ENCODE peak calls at places on chromosome 2, in seven cellular contexts. L is PC-9, P is GM12878, N is endothelial cell of umbilical vein, U is astrocyte, G is H1, D is IMR-90. Y is an unnamed sample. For H3K4me1 and H4K20me1, the result is how much of the 10 kb centered on the place peaks cover.

GRCh38 chr2:96760986-96761832 is 507 bp downstream of the CNNM4 start:
- DNase-seq in L (no peak), P (no peak), N (peak), U (no peak), G (no peak), D (no peak), Y (peak)

GRCh38 chr2:191631754-191632153 is 46.2 kb upstream of the NABP1 start:
- DNase-seq in L (peak), P (no peak), N (no peak), U (no peak), G (no peak), D (peak), Y (peak)

GRCh38 chr2:129912871-129913694 is 66.4 kb upstream of the RAB6C start:
- DNase-seq in L (no peak), P (no peak), N (no peak), U (no peak), G (no peak), D (no peak), Y (no peak)

GRCh38 chr2:60741588-60741987 is 14.5 kb upstream of the PAPOLG start:
- DNase-seq in L (no peak), P (no peak), N (no peak), U (no peak), G (no peak), D (no peak), Y (no peak)

GRCh38 chr2:102664439-102665042 is 45.2 kb downstream of the SLC9A2 start:
- DNase-seq in L (peak), P (peak), N (no peak), U (peak), G (no peak), D (peak), Y (peak)

GRCh38 chr2:127072380-127072779 is 34.6 kb downstream of the BIN1 start:
- DNase-seq in L (no peak), P (no peak), N (no peak), U (no peak), G (no peak), D (no peak), Y (no peak)

GRCh38 chr2:160210599-160211138 is 10.6 kb upstream of the ITGB6 start:
- DNase-seq in L (no peak), P (peak), N (peak), U (no peak), G (peak), D (peak), Y (peak)

GRCh38 chr2:241269707-241270520 is 45.6 kb downstream of the HDLBP start:
- DNase-seq in L (no peak), P (no peak), N (no peak), U (no peak), G (no peak), D (no peak), Y (peak)

GRCh38 chr2:238487652-238488346 is 61.1 kb downstream of the ASB1 start:
- DNase-seq in L (no peak), P (no peak), N (no peak), U (no peak), G (no peak), D (no peak), Y (no peak)

GRCh38 chr2:138730497-138731030 is 49.6 kb downstream of the NXPH2 start:
- DNase-seq in L (no peak), P (no peak), N (no peak), U (no peak), G (no peak), D (no peak), Y (no peak)

GRCh38 chr2:200765139-200765951 is 46.4 kb upstream of the BZW1 start:
- DNase-seq in L (peak), P (no peak), N (peak), U (peak), G (no peak), D (peak), Y (peak)

GRCh38 chr2:201909961-201910361 is 103.6 kb downstream of the CDK15 start:
- DNase-seq in L (no peak), P (peak), N (no peak), U (peak), G (no peak), D (peak), Y (peak)

GRCh38 chr2:129810521-129810920 is 168.9 kb upstream of the RAB6C start:
- DNase-seq in L (no peak), P (no peak), N (no peak), U (no peak), G (no peak), D (no peak), Y (no peak)

GRCh38 chr2:200310545-200310971 is 4.1 kb downstream of the SPATS2L start:
- DNase-seq in L (no peak), P (no peak), N (no peak), U (peak), G (no peak), D (peak), Y (peak)

GRCh38 chr2:110852051-110852450 is 119.7 kb downstream of the ACOXL start:
- DNase-seq in L (no peak), P (no peak), N (no peak), U (no peak), G (no peak), D (no peak), Y (no peak)

GRCh38 chr2:19885791-19886190 is 16.0 kb downstream of the TTC32 start:
- DNase-seq in L (no peak), P (no peak), N (no peak), U (no peak), G (no peak), D (no peak), Y (no peak)

GRCh38 chr2:231321021-231321420 is 74.5 kb upstream of the B3GNT7 start:
- DNase-seq in L (no peak), P (no peak), N (no peak), U (no peak), G (no peak), D (no peak), Y (no peak)

GRCh38 chr2:160538115-160538514 is 44.5 kb upstream of the RBMS1 start:
- DNase-seq in L (no peak), P (no peak), N (no peak), U (no peak), G (no peak), D (no peak), Y (no peak)

GRCh38 chr2:241560883-241561474 is 2.4 kb downstream of the BOK start:
- DNase-seq in L (peak), P (no peak), N (peak), U (peak), G (no peak), D (peak), Y (peak)

GRCh38 chr2:65017335-65017734 is 28.1 kb downstream of the SLC1A4 start:
- DNase-seq in L (no peak), P (no peak), N (no peak), U (no peak), G (no peak), D (no peak), Y (no peak)

GRCh38 chr2:119430023-119430498 is 1.6 kb upstream of the TMEM37 start:
- DNase-seq in L (no peak), P (no peak), N (no peak), U (no peak), G (no peak), D (no peak), Y (no peak)

GRCh38 chr2:55906993-55907392 is 16.6 kb downstream of the EFEMP1 start:
- DNase-seq in L (no peak), P (no peak), N (no peak), U (no peak), G (no peak), D (no peak), Y (no peak)

GRCh38 chr2:109057686-109058085 is 68.7 kb upstream of the EDAR start:
- DNase-seq in L (no peak), P (no peak), N (no peak), U (no peak), G (no peak), D (no peak), Y (no peak)

GRCh38 chr2:40652155-40652554 is 200.3 kb upstream of the SLC8A1 start:
- DNase-seq in L (no peak), P (no peak), N (no peak), U (no peak), G (no peak), D (no peak), Y (no peak)

GRCh38 chr2:55232863-55233657 is 572 bp downstream of the RPS27A start:
- DNase-seq in L (no peak), P (no peak), N (peak), U (peak), G (no peak), D (peak), Y (peak)

GRCh38 chr2:27756544-27757498 is 14.7 kb upstream of the MRPL33 start:
- DNase-seq in L (no peak), P (no peak), N (no peak), U (no peak), G (no peak), D (no peak), Y (no peak)

GRCh38 chr2:173400760-173401159 is 46.1 kb downstream of the CDCA7 start:
- DNase-seq in L (no peak), P (no peak), N (peak), U (no peak), G (no peak), D (no peak), Y (peak)

GRCh38 chr2:188244383-188244782 is 47.3 kb upstream of the GULP1 start:
- DNase-seq in L (no peak), P (no peak), N (no peak), U (peak), G (no peak), D (peak), Y (peak)

GRCh38 chr2:48719480-48720177 is 35.9 kb downstream of the LHCGR start:
- DNase-seq in L (no peak), P (no peak), N (no peak), U (peak), G (no peak), D (no peak), Y (no peak)

GRCh38 chr2:25125189-25125588 is 43.2 kb downstream of the POMC start:
- DNase-seq in L (no peak), P (no peak), N (no peak), U (no peak), G (no peak), D (no peak), Y (no peak)

GRCh38 chr2:237306787-237307170 is 107.2 kb downstream of the COL6A3 start:
- DNase-seq in L (no peak), P (no peak), N (no peak), U (no peak), G (no peak), D (peak), Y (no peak)

GRCh38 chr2:164014791-164015190 is 279.0 kb upstream of the FIGN start:
- DNase-seq in L (no peak), P (no peak), N (no peak), U (no peak), G (no peak), D (no peak), Y (no peak)

GRCh38 chr2:26582890-26583289 is 58.3 kb downstream of the CIB4 start:
- DNase-seq in L (no peak), P (no peak), N (no peak), U (no peak), G (no peak), D (no peak), Y (no peak)

GRCh38 chr2:3805120-3805519 is 101.7 kb downstream of the DCDC2C start:
- DNase-seq in L (no peak), P (no peak), N (no peak), U (no peak), G (no peak), D (no peak), Y (peak)

GRCh38 chr2:184558713-184559464 is 39.4 kb upstream of the ZNF804A start:
- DNase-seq in L (no peak), P (no peak), N (no peak), U (peak), G (no peak), D (no peak), Y (peak)

GRCh38 chr2:189127756-189128155 is 51.8 kb downstream of the COL5A2 start:
- DNase-seq in L (no peak), P (no peak), N (no peak), U (no peak), G (no peak), D (no peak), Y (no peak)

GRCh38 chr2:139217641-139218040 is 437.5 kb upstream of the NXPH2 start:
- DNase-seq in L (no peak), P (no peak), N (no peak), U (no peak), G (no peak), D (no peak), Y (peak)

GRCh38 chr2:119292226-119292625 is 68.6 kb downstream of the STEAP3 start:
- DNase-seq in L (peak), P (no peak), N (no peak), U (peak), G (no peak), D (peak), Y (no peak)

GRCh38 chr2:170711774-170712652 is 3.1 kb upstream of the SP5 start:
- DNase-seq in L (peak), P (no peak), N (no peak), U (no peak), G (peak), D (no peak), Y (no peak)

GRCh38 chr2:9247177-9247576 is 40.6 kb downstream of the ASAP2 start:
- DNase-seq in L (no peak), P (no peak), N (no peak), U (no peak), G (no peak), D (no peak), Y (no peak)
- H3K4me1 ChIP-seq in L (half or more), P (under half), N (half or more), U (half or more), G (under half), D (under half), Y (half or more)

GRCh38 chr2:46335404-46335965 is 38.3 kb downstream of the EPAS1 start:
- DNase-seq in L (no peak), P (no peak), N (peak), U (peak), G (peak), D (peak), Y (peak)
- H4K20me1 ChIP-seq in L (half or more), P (under half), N (under half), U (under half), G (under half), D (half or more), Y (under half)

GRCh38 chr2:112692496-112692911 is 28.3 kb upstream of the NT5DC4 start:
- DNase-seq in L (peak), P (peak), N (peak), U (peak), G (peak), D (peak), Y (peak)
- H3K4me3 ChIP-seq in L (peak), P (no peak), N (no peak), U (no peak), G (no peak), D (no peak), Y (no peak)

GRCh38 chr2:217938038-217938437 is 64.8 kb downstream of the TNS1 start:
- DNase-seq in L (no peak), P (no peak), N (no peak), U (no peak), G (no peak), D (no peak), Y (no peak)
- H3K4me1 ChIP-seq in L (under half), P (under half), N (under half), U (half or more), G (under half), D (half or more), Y (half or more)

DNA sequence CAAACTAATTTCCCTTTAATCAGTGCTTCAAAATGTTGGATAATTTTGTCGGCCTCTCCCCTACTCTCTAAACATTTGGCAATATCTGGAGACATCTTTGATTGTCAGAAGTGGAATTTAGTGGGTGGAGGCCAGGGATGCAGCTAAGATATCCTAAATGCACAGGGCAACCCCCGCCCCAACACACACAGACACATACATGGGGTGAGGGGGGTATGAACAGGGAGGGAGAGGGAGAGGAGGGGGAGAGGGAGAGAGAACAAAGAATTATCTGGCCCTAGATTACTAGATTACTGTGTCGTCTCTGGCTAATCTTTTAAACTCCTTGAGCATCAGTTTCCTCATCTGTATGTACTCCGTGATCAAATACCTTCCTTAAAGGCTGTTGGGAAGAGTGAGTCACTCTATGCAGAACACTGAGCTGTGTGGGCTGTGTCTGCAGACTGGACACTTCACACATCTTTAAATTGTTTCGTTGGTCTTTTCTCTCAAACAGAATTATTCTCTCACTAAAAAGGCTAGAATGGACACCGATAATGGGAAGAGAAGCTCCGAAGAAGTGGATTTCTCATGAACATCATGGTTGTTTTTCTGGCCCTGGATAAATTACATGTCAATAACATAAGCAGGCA is 2.9 kb downstream of the RNF149 start:
- DNase-seq in L (no peak), P (no peak), N (peak), U (peak), G (no peak), D (peak), Y (peak)
- H4K20me1 ChIP-seq in L (half or more), P (under half), N (under half), U (half or more), G (under half), D (half or more), Y (under half)

GRCh38 chr2:221517362-221518121 is 54.6 kb downstream of the EPHA4 start:
- DNase-seq in L (peak), P (peak), N (peak), U (peak), G (no peak), D (peak), Y (peak)

GRCh38 chr2:221518937-221519635 is 53.0 kb downstream of the EPHA4 start:
- DNase-seq in L (no peak), P (no peak), N (no peak), U (peak), G (no peak), D (peak), Y (peak)

GRCh38 chr2:221514305-221515040 is 57.6 kb downstream of the EPHA4 start:
- DNase-seq in L (no peak), P (no peak), N (no peak), U (no peak), G (no peak), D (no peak), Y (no peak)

GRCh38 chr2:221521261-221521845 is 50.8 kb downstream of the EPHA4 start:
- DNase-seq in L (no peak), P (no peak), N (no peak), U (no peak), G (no peak), D (no peak), Y (no peak)

DNA sequence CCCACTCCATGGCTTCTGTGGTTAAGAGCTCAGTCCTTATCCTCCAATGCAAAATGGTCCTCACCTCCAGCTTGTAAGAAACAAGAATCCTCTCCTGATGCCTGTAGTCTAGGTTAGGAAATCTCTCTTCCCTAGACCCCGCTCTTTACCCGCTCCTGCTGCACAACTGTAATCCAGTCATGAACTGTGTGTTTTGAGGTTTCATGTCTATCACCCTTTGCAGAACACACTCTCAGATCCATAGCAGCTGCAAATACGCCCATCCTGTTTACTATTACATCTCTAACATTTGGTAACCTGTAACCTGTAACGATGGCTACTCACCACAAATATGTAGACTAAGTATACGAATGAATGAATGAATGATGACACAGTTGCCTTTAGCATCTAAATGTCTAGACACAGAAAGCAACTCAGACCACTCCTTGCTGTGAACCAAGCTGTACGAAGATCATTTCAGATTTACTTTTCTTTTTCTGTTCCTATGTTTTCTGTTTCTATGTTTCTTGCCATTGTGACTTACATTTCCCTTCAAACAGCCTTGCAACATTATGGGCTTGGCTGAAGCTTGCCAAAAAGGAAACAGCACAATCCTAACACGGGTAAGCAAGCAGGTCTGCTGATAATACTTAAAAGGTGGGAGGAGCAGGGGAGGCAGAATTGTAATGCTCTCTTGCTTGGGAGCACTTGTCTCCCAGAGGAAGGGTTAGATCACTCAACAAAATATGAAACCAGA is 53.7 kb downstream of the EPHA4 start:
- DNase-seq in L (peak), P (no peak), N (peak), U (peak), G (no peak), D (peak), Y (peak)
- H3K4me3 ChIP-seq in L (peak), P (no peak), N (no peak), U (no peak), G (no peak), D (peak), Y (no peak)

DNA sequence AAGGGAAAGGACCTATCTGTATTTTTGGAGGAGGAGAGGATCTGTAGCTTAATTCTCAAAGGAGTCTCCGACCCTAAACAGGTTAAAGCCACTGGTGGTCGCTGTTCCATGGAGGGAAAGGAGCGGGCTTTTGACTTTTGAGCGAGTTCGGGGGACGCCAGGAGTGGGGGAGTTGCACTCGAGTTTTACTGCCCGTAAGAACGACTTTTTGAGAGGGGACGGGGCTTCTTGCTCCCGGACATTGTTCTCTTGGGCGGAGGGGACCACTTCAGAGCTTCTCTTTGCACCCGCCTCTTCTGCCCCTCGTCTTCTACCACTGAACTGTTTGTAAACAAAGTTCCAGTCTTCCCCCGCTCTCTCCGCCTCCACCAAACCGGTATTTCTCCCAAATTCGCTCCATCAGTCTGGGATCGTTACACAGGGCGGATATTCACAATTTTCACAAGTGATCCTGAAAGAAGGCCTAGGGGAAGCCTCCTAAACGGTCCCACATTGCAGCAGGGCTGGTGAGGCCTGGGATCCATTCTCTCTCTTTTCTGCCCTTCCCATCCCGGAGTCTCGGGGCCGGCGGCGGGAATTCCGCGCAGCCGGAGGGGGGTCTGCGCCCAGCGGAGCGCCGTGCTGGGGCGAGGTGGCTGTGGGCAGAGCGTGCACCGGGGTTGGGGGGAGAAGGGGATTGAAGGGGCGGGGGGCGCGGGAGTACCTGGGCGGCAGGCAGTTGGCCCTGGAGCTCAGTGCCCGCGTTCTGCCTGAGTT is 6.6 kb downstream of the DLX2 start:
- DNase-seq in L (peak), P (no peak), N (no peak), U (no peak), G (no peak), D (no peak), Y (peak)
- H3K4me1 ChIP-seq in L (under half), P (under half), N (under half), U (under half), G (under half), D (under half), Y (under half)

DNA sequence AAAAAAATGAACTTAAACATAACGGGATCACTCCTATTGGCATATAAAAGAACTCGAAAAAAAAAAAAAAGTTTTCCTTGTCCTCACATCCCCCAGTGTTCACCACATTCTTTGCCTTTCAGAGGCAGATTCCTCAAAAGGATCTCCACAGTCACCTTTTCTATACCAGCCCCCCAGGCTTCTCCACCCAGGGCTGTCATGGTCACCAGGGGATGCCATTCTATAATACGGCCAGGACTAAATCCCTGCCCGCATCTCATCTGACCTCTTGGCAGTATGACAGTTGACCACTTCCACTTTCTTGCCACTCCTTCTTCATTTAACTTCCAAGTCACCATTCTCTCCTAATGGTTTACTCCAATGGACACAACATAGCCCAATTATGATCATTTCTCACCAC is 29.3 kb downstream of the SOS1 start:
- DNase-seq in L (no peak), P (no peak), N (no peak), U (no peak), G (no peak), D (no peak), Y (no peak)
- H4K20me1 ChIP-seq in L (under half), P (under half), N (under half), U (under half), G (under half), D (under half), Y (under half)

Y was measured in GM23248.